ENCODE peak calls at places on chromosomes 13 and 19, in six cellular contexts. Z is transverse colon; C is colonic mucosa; K is breast epithelium; V is CD8-positive, alpha-beta T cell; F is CD4-positive, CD25-positive, alpha-beta regulatory T cell. B is an unnamed sample.

GRCh38 chr13:110506859-110507566 is 54.5 kb downstream of the RAB20 start:
- DNase-seq in Z (peak), C (peak), K (peak), V (no peak), F (no peak), B (peak)

GRCh38 chr19:55529636-55530230 is 7.2 kb downstream of the SBK2 start:
- DNase-seq in Z (no peak), C (no peak), K (no peak), V (no peak), F (no peak), B (no peak)

GRCh38 chr19:8209965-8210659 is 942 bp downstream of the CERS4 start:
- DNase-seq in Z (no peak), C (no peak), K (no peak), V (no peak), F (no peak), B (no peak)

GRCh38 chr13:85719749-85720148 is 79.5 kb downstream of the SLITRK6 start:
- DNase-seq in Z (no peak), C (no peak), K (no peak), V (no peak), F (no peak), B (no peak)

GRCh38 chr13:44403720-44404063 is 30.1 kb downstream of the SERP2 start:
- DNase-seq in Z (no peak), C (no peak), K (no peak), V (no peak), F (no peak), B (no peak)

GRCh38 chr19:3983936-3984583 is 1.2 kb downstream of the EEF2 start:
- DNase-seq in Z (peak), C (peak), K (no peak), V (no peak), F (peak), B (no peak)

GRCh38 chr13:33931397-33931987 is 113.5 kb downstream of the RFC3 start:
- DNase-seq in Z (no peak), C (no peak), K (no peak), V (no peak), F (no peak), B (peak)

GRCh38 chr13:97116754-97117153 is 105.4 kb upstream of the MBNL2 start:
- DNase-seq in Z (no peak), C (no peak), K (no peak), V (no peak), F (no peak), B (peak)

GRCh38 chr13:50306096-50306495 is 290.9 kb downstream of the KCNRG start:
- DNase-seq in Z (no peak), C (no peak), K (no peak), V (no peak), F (no peak), B (no peak)

GRCh38 chr19:1259206-1259872 is 9.8 kb upstream of the CIRBP start:
- DNase-seq in Z (peak), C (peak), K (no peak), V (peak), F (peak), B (no peak)

GRCh38 chr19:49403404-49404187 is 15.5 kb downstream of the KASH5 start:
- DNase-seq in Z (no peak), C (no peak), K (no peak), V (no peak), F (no peak), B (no peak)

DNA sequence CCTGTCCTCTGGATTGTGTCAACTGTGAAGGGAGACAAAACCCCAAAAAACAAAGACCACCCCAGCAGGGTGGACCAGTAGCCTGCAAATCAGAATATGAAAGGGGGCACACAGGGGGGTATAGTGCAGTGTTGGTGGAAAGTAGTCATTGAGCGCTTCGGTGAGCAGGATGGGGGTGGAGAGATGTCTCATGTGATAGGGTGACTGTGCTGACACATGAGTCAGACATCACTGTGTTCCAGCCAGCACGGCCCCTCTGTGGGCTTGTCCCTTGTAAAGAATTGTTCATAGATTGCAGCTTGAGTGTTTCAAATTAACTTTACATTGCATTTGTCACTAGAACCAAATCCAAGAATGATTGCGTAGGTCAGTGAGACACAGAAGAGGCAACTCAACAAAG is 7.4 kb downstream of the ZNF440 start:
- DNase-seq in Z (no peak), C (no peak), K (no peak), V (no peak), F (no peak), B (no peak)
- H3K27ac ChIP-seq in Z (no peak), C (no peak), K (no peak), V (no peak), F (no peak), B (no peak)

GRCh38 chr13:68715651-68716050 is 1392.0 kb upstream of the ATXN8OS start:
- DNase-seq in Z (no peak), C (no peak), K (no peak), V (no peak), F (no peak), B (no peak)
- H3K27ac ChIP-seq in Z (no peak), C (no peak), K (no peak), V (no peak), F (no peak), B (no peak)

DNA sequence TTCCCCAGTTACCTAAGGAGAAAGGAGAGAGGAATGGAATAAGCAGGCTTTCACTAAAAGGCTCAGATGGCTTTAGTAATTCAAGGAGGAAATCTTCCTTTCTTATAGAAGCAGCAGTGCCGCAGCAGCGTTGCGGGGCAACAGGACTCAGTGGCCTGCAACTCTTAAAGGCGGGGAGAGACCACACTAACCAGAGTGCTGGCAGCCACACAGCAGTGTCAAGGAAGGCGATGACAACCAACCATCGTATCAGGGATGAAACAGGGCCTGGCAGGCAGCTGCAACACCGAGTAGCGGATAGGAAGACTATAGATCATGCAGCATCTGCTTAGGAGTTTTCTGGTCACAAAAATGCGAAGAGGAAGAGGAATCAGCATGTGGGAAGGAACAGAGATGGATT is 106.0 kb downstream of the ERCC5 start:
- DNase-seq in Z (no peak), C (no peak), K (no peak), V (no peak), F (no peak), B (no peak)
- H3K27ac ChIP-seq in Z (no peak), C (no peak), K (no peak), V (no peak), F (no peak), B (no peak)

GRCh38 chr19:22603518-22604440 is 30.3 kb upstream of the ZNF492 start:
- DNase-seq in Z (no peak), C (no peak), K (no peak), V (no peak), F (no peak), B (no peak)

GRCh38 chr19:22600690-22601648 is 33.2 kb upstream of the ZNF492 start:
- DNase-seq in Z (no peak), C (no peak), K (no peak), V (no peak), F (no peak), B (no peak)

GRCh38 chr19:22602631-22603272 is 31.4 kb upstream of the ZNF492 start:
- DNase-seq in Z (no peak), C (no peak), K (no peak), V (no peak), F (no peak), B (no peak)

GRCh38 chr19:22604571-22605274 is 29.4 kb upstream of the ZNF492 start:
- DNase-seq in Z (no peak), C (no peak), K (no peak), V (no peak), F (no peak), B (no peak)

GRCh38 chr19:22601906-22602630 is 32.1 kb upstream of the ZNF492 start:
- DNase-seq in Z (no peak), C (no peak), K (no peak), V (no peak), F (no peak), B (no peak)
- H3K27ac ChIP-seq in Z (no peak), C (no peak), K (no peak), V (no peak), F (no peak), B (no peak)

DNA sequence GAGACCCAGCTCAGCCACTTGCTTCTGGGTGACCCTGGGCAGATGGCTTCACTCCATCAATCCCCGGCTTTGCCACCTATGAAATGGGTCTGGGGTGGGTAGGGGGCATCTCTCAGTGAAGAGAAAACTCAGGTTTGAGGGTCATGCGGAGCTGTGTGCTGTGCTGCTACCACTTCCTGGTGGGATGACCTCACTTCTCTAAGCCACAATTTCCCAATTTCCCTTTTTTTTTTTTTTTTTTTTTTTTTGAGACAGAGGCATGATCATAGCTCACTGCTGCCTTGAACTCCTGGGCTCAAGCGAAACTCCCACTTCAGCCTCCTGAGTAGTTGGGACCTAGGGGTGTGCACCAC is 4.6 kb upstream of the PLAUR start:
- DNase-seq in Z (no peak), C (no peak), K (no peak), V (no peak), F (no peak), B (no peak)
- H3K27ac ChIP-seq in Z (peak), C (peak), K (peak), V (no peak), F (no peak), B (peak)

GRCh38 chr13:48320396-48320790 is 16.8 kb downstream of the RB1 start:
- DNase-seq in Z (no peak), C (no peak), K (no peak), V (no peak), F (no peak), B (no peak)
- H3K27ac ChIP-seq in Z (no peak), C (no peak), K (no peak), V (no peak), F (no peak), B (no peak)

GRCh38 chr19:10641248-10641647 is 12.9 kb upstream of the ILF3 start:
- DNase-seq in Z (no peak), C (no peak), K (no peak), V (no peak), F (no peak), B (no peak)

GRCh38 chr19:10642473-10642872 is 11.7 kb upstream of the ILF3 start:
- DNase-seq in Z (no peak), C (no peak), K (no peak), V (no peak), F (no peak), B (no peak)

GRCh38 chr19:10643968-10644290 is 10.2 kb upstream of the ILF3 start:
- DNase-seq in Z (no peak), C (no peak), K (no peak), V (no peak), F (no peak), B (no peak)

GRCh38 chr19:10644351-10645007 is 9.7 kb upstream of the ILF3 start:
- DNase-seq in Z (peak), C (peak), K (peak), V (peak), F (peak), B (peak)

GRCh38 chr19:10643166-10643967 is 10.8 kb upstream of the ILF3 start:
- DNase-seq in Z (no peak), C (no peak), K (no peak), V (peak), F (no peak), B (no peak)
- H3K27ac ChIP-seq in Z (peak), C (no peak), K (peak), V (no peak), F (no peak), B (peak)

DNA sequence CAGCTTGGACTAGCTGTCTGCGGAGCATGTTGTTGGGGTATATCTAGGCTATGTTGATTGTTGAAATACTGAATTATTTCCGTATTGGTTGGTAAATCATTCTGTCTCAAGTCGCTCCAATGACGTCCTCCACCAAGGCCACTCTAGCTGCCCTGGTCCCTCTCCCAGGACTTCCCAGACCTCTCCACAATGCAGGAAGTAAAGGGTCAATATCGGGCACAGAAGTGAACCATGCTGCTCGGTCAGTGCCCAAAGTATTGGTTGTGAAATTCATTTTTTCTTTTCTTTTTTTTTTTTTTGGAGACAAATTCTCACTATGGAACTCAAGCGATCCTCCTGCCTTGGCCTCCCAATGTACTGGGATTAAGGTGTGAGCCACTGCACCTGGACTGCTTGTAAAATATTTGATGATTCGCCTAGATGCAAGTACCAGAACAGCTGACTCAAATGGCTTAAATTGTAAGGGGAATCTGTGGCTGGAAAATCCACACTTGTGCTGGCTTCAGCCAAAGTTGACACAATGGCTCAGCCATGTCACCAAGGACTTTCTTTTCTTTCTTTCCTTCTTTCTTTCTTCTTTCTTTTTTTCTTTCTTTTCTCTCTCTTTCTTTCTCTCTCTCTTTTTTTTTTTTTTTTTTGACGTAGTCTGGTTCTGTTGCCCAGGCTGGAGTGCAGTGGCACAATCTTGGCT is 43.7 kb downstream of the NUMBL start:
- DNase-seq in Z (no peak), C (no peak), K (no peak), V (no peak), F (no peak), B (no peak)
- H3K27ac ChIP-seq in Z (peak), C (peak), K (peak), V (no peak), F (no peak), B (peak)